ENCODE peak calls at places on chromosome 22, in ten cellular contexts. N, T, G, S, B, X, K, I, O and E are unnamed samples.

GRCh38 chr22:48192920-48193319 is 1430.5 kb downstream of the TBC1D22A start:
- DNase-seq in K (no peak), S (no peak), B (no peak), O (no peak), I (no peak), T (no peak), N (no peak), G (no peak), X (no peak), E (peak; percentile 18)

GRCh38 chr22:28951969-28952521 is 68.7 kb downstream of the ZNRF3 start:
- DNase-seq in I (no peak), K (peak; percentile 71), T (no peak), O (no peak), X (no peak), S (no peak), B (peak; percentile 57), N (no peak), G (no peak), E (no peak)

GRCh38 chr22:30370681-30371080 is 13.9 kb downstream of the CCDC157 start:
- DNase-seq in K (no peak), I (no peak), S (no peak), G (no peak), N (no peak), O (no peak), T (no peak), X (no peak), B (no peak), E (no peak)

GRCh38 chr22:29700949-29701927 is 18.6 kb upstream of the CABP7 start:
- DNase-seq in B (peak; percentile 70), O (no peak), I (peak; percentile 42), G (no peak), N (no peak), K (peak; percentile 40), S (no peak), X (no peak), T (no peak), E (peak; percentile 67)

GRCh38 chr22:29478326-29479276 is 1.4 kb upstream of the NEFH start:
- DNase-seq in I (peak; percentile 59), T (no peak), K (no peak), O (no peak), X (no peak), G (no peak), S (no peak), N (peak; percentile 21), B (peak; percentile 56), E (no peak)

GRCh38 chr22:47067911-47068654 is 305.6 kb downstream of the TBC1D22A start:
- DNase-seq in K (no peak), B (no peak), X (no peak), I (no peak), T (no peak), N (no peak), G (no peak), O (no peak), S (no peak), E (peak; percentile 34)

GRCh38 chr22:24060375-24060788 is 49.3 kb downstream of the CABIN1 start:
- DNase-seq in N (no peak), S (peak; percentile 96), B (no peak), T (peak; percentile 34), G (no peak), K (peak; percentile 94), O (peak; percentile 45), X (peak; percentile 76), I (no peak), E (no peak)

GRCh38 chr22:41341990-41342389 is 39.8 kb upstream of the TEF start:
- DNase-seq in S (no peak), T (no peak), O (no peak), I (no peak), K (no peak), N (no peak), X (no peak), G (no peak), B (no peak), E (no peak)

GRCh38 chr22:37546436-37547248 is 13.6 kb upstream of the CDC42EP1 start:
- DNase-seq in S (peak; percentile 95), O (peak; percentile 49), X (peak; percentile 67), I (no peak), T (no peak), B (peak; percentile 92), K (peak; percentile 44), N (no peak), G (no peak), E (no peak)

GRCh38 chr22:37525073-37525745 is 6.0 kb upstream of the CARD10 start:
- DNase-seq in O (peak; percentile 43), G (no peak), K (peak; percentile 87), B (peak; percentile 56), I (no peak), N (no peak), S (no peak), T (peak; percentile 66), X (no peak), E (no peak)

GRCh38 chr22:48900626-48901025 is 927.0 kb downstream of the BRD1 start:
- DNase-seq in G (no peak), B (no peak), O (no peak), K (no peak), S (no peak), X (no peak), I (no peak), N (no peak), T (no peak), E (no peak)

GRCh38 chr22:27994481-27995331 is 75.7 kb upstream of the PITPNB start:
- DNase-seq in T (no peak), K (no peak), B (no peak), X (peak; percentile 17), N (no peak), G (no peak), O (no peak), S (no peak), I (no peak), E (no peak)

GRCh38 chr22:48954781-48955311 is 872.8 kb downstream of the BRD1 start:
- DNase-seq in T (no peak), K (no peak), N (no peak), G (no peak), X (no peak), S (no peak), O (no peak), B (no peak), I (no peak), E (no peak)

GRCh38 chr22:21044931-21045584 is 688 bp upstream of the LRRC74B start:
- DNase-seq in N (no peak), B (peak; percentile 76), G (no peak), I (no peak), S (no peak), T (peak; percentile 41), K (peak; percentile 64), X (no peak), O (no peak), E (no peak)

GRCh38 chr22:44181912-44182590 is 1.3 kb downstream of the PARVG start:
- DNase-seq in O (no peak), N (no peak), S (no peak), G (no peak), I (peak; percentile 36), B (no peak), T (no peak), X (no peak), K (no peak), E (no peak)

GRCh38 chr22:28710112-28710888 is 30.7 kb upstream of the TTC28 start:
- DNase-seq in N (no peak), B (no peak), K (peak; percentile 87), X (no peak), G (no peak), I (no peak), S (peak; percentile 60), T (peak; percentile 59), O (peak; percentile 18), E (no peak)

GRCh38 chr22:22171357-22172218 is 73.0 kb upstream of the VPREB1 start:
- DNase-seq in G (no peak), S (no peak), O (no peak), X (no peak), N (no peak), B (peak; percentile 55), T (no peak), K (no peak), I (no peak), E (peak; percentile 36)

GRCh38 chr22:42296381-42296853 is 26.0 kb upstream of the TCF20 start:
- DNase-seq in X (no peak), B (no peak), O (peak; percentile 25), T (no peak), G (no peak), N (no peak), S (no peak), I (no peak), K (no peak), E (peak; percentile 77)

GRCh38 chr22:44658371-44658953 is 43.5 kb upstream of the PRR5 start:
- DNase-seq in X (no peak), K (peak; percentile 66), I (no peak), T (no peak), G (no peak), B (no peak), O (peak; percentile 92), S (no peak), N (no peak), E (no peak)

GRCh38 chr22:24207264-24208011 is 26.2 kb downstream of the SUSD2 start:
- DNase-seq in X (no peak), K (peak; percentile 35), I (no peak), O (no peak), N (no peak), G (no peak), T (no peak), S (no peak), B (no peak), E (no peak)

GRCh38 chr22:35998748-35999147 is 29.9 kb downstream of the RBFOX2 start:
- DNase-seq in O (no peak), N (no peak), T (no peak), K (no peak), G (no peak), I (no peak), X (no peak), S (no peak), B (no peak), E (no peak)

GRCh38 chr22:37639070-37639760 is at the start of gene SH3BP1:
- DNase-seq in N (no peak), I (peak; percentile 73), X (no peak), G (no peak), T (no peak), O (no peak), B (peak; percentile 87), S (no peak), K (peak; percentile 21), E (peak; percentile 67)

GRCh38 chr22:43995057-43995685 is 28.9 kb upstream of the PARVB start:
- DNase-seq in N (no peak), X (no peak), B (no peak), O (no peak), G (no peak), T (no peak), I (no peak), S (no peak), K (no peak), E (no peak)

GRCh38 chr22:29383740-29384139 is 4.6 kb downstream of the AP1B1 start:
- DNase-seq in I (no peak), G (no peak), S (no peak), K (no peak), N (no peak), O (no peak), T (no peak), X (no peak), B (no peak), E (no peak)

GRCh38 chr22:49353185-49353584 is 474.5 kb downstream of the BRD1 start:
- DNase-seq in O (no peak), I (no peak), T (no peak), G (no peak), X (no peak), N (no peak), K (no peak), B (no peak), S (no peak), E (no peak)

GRCh38 chr22:43473441-43473840 is 61.6 kb downstream of the MPPED1 start:
- DNase-seq in K (no peak), B (no peak), I (no peak), G (no peak), O (no peak), X (no peak), T (no peak), N (no peak), S (no peak), E (no peak)

GRCh38 chr22:17570851-17571631 is 7.7 kb downstream of the SLC25A18 start:
- DNase-seq in N (no peak), S (no peak), B (peak; percentile 40), I (no peak), G (peak; percentile 57), O (peak; percentile 68), K (peak; percentile 81), T (no peak), X (peak; percentile 78), E (no peak)

GRCh38 chr22:36935694-36936093 is 22.3 kb downstream of the CSF2RB start:
- DNase-seq in O (no peak), G (no peak), I (no peak), X (no peak), N (no peak), B (no peak), S (no peak), K (no peak), T (no peak), E (no peak)